ENCODE peak calls at places on chromosomes 4 and X, in seven cellular contexts. C is endodermal cell, H is WTC11, V is dorsolateral prefrontal cortex, W is breast epithelium, J is MCF 10A, F is astrocyte of the spinal cord. Y is an unnamed sample.

GRCh38 chrX:13087322-13088154 is 43.1 kb upstream of the FAM9C start:
- DNase-seq in C (no peak), H (no peak), V (no peak), W (no peak), J (peak; percentile 70), F (peak; percentile 66), Y (no peak)

GRCh38 chrX:3244203-3244743 is 102.2 kb downstream of the MXRA5 start:
- DNase-seq in C (no peak), H (no peak), V (no peak), W (no peak), J (no peak), F (peak; percentile 89), Y (no peak)

GRCh38 chrX:101071585-101071984 is 7.1 kb upstream of the TMEM35A start:
- DNase-seq in C (no peak), H (no peak), V (no peak), W (no peak), J (no peak), F (no peak), Y (no peak)

GRCh38 chrX:124033821-124034220 is 72.3 kb downstream of the STAG2 start:
- DNase-seq in C (no peak), H (no peak), V (no peak), W (no peak), J (peak; percentile 9), F (peak; percentile 48), Y (no peak)

GRCh38 chr4:52292245-52292644 is 241.1 kb downstream of the SPATA18 start:
- DNase-seq in C (no peak), H (no peak), V (no peak), W (no peak), J (no peak), F (no peak), Y (no peak)

GRCh38 chr4:8325284-8325973 is 55.9 kb downstream of the HTRA3 start:
- DNase-seq in C (peak; percentile 29), H (peak; percentile 4), V (no peak), W (no peak), J (no peak), F (no peak), Y (no peak)

GRCh38 chr4:61750810-61751209 is 550.7 kb downstream of the ADGRL3 start:
- DNase-seq in C (no peak), H (no peak), V (no peak), W (no peak), J (no peak), F (no peak), Y (no peak)

GRCh38 chr4:110527156-110527555 is 51.2 kb downstream of the ENPEP start:
- DNase-seq in C (no peak), H (no peak), V (no peak), W (no peak), J (no peak), F (no peak), Y (no peak)

GRCh38 chrX:39654952-39655351 is 442.8 kb downstream of the BCOR start:
- DNase-seq in C (no peak), H (no peak), V (no peak), W (no peak), J (no peak), F (no peak), Y (no peak)

GRCh38 chrX:50432760-50433377 is 37.8 kb downstream of the DGKK start:
- DNase-seq in C (peak; percentile 57), H (peak; percentile 9), V (no peak), W (no peak), J (no peak), F (no peak), Y (peak; percentile 67)

GRCh38 chr4:186067757-186068385 is 1.1 kb upstream of the TLR3 start:
- DNase-seq in C (peak; percentile 64), H (peak; percentile 30), V (peak; percentile 34), W (peak; percentile 37), J (peak; percentile 72), F (peak; percentile 37), Y (peak; percentile 68)

GRCh38 chr4:185735887-185736286 is 76.1 kb downstream of the SORBS2 start:
- DNase-seq in C (no peak), H (no peak), V (no peak), W (no peak), J (peak; percentile 40), F (no peak), Y (no peak)

GRCh38 chr4:15895517-15895916 is 43.0 kb downstream of the FGFBP1 start:
- DNase-seq in C (no peak), H (no peak), V (no peak), W (no peak), J (no peak), F (peak; percentile 52), Y (no peak)

GRCh38 chrX:43971966-43972961 is 926 bp downstream of the NDP start:
- DNase-seq in C (no peak), H (no peak), V (no peak), W (no peak), J (no peak), F (peak; percentile 26), Y (no peak)

GRCh38 chr4:166277406-166277805 is 404.4 kb downstream of the TLL1 start:
- DNase-seq in C (no peak), H (no peak), V (no peak), W (no peak), J (no peak), F (peak; percentile 32), Y (no peak)

GRCh38 chr4:149923736-149924135 is 108.1 kb upstream of the IQCM start:
- DNase-seq in C (no peak), H (no peak), V (no peak), W (no peak), J (no peak), F (no peak), Y (no peak)

GRCh38 chr4:173056708-173057107 is 111.9 kb upstream of the GALNT7 start:
- DNase-seq in C (no peak), H (no peak), V (no peak), W (no peak), J (no peak), F (no peak), Y (no peak)

GRCh38 chr4:90328558-90328957 is 201.4 kb downstream of the CCSER1 start:
- DNase-seq in C (no peak), H (no peak), V (no peak), W (no peak), J (peak; percentile 93), F (peak; percentile 27), Y (peak; percentile 42)

GRCh38 chrX:135629342-135629741 is 84.1 kb upstream of the CT45A1 start:
- DNase-seq in C (no peak), H (no peak), V (no peak), W (no peak), J (no peak), F (no peak), Y (no peak)

GRCh38 chr4:19729873-19730735 is 521.6 kb upstream of the SLIT2 start:
- DNase-seq in C (no peak), H (no peak), V (no peak), W (no peak), J (no peak), F (peak; percentile 54), Y (no peak)

GRCh38 chr4:157076578-157076947 is 613 bp downstream of the GLRB start:
- DNase-seq in C (peak; percentile 66), H (no peak), V (peak; percentile 7), W (no peak), J (peak; percentile 38), F (no peak), Y (peak; percentile 25)

GRCh38 chr4:36494016-36494415 is 212.6 kb downstream of the DTHD1 start:
- DNase-seq in C (no peak), H (no peak), V (no peak), W (no peak), J (no peak), F (no peak), Y (no peak)

GRCh38 chrX:7132335-7133035 is 15.0 kb upstream of the STS start:
- DNase-seq in C (peak; percentile 86), H (peak; percentile 52), V (peak; percentile 37), W (peak; percentile 51), J (peak; percentile 86), F (peak; percentile 79), Y (peak; percentile 42)
- TF ChIP-seq CTCF in C (peak; percentile 86), H (no peak), V (no peak), W (peak; percentile 25), J (peak; percentile 67), F (peak; percentile 65), Y (peak; percentile 42)

GRCh38 chr4:63302078-63302477 is 1107.2 kb downstream of the TECRL start:
- DNase-seq in C (no peak), H (no peak), V (no peak), W (no peak), J (no peak), F (no peak), Y (no peak)

DNA sequence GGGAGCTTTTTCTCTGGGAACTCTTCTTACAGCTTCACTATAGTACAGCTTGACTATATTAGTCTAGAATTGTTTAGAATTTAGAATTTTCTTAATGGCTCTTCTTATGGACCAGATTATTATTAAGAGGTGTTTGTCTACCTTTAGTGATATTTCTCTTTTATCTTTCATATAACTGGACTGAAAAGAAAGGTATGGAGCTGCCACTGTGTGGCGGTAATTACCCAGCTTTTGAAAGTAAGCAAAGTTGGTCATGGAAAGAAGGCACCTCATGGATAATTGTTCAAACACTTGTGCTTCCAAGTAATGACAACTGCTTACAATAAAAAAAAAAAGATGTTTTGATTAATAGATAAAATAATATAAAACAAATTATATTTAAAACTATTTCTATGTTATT is 1112.5 kb downstream of the TECRL start:
- DNase-seq in C (peak; percentile 45), H (peak; percentile 24), V (no peak), W (no peak), J (peak; percentile 38), F (no peak), Y (peak; percentile 27)
- TF ChIP-seq CTCF in C (peak; percentile 67), H (no peak), V (no peak), W (no peak), J (peak; percentile 31), F (no peak), Y (peak; percentile 60)

GRCh38 chr4:13956947-13957346 is 329.4 kb upstream of the BOD1L1 start:
- DNase-seq in C (no peak), H (no peak), V (no peak), W (no peak), J (no peak), F (no peak), Y (no peak)

GRCh38 chr4:13947921-13948320 is 320.4 kb upstream of the BOD1L1 start:
- DNase-seq in C (no peak), H (no peak), V (no peak), W (no peak), J (no peak), F (no peak), Y (no peak)

GRCh38 chr4:13955551-13955950 is 328.0 kb upstream of the BOD1L1 start:
- DNase-seq in C (no peak), H (no peak), V (no peak), W (no peak), J (no peak), F (no peak), Y (no peak)

GRCh38 chr4:13950491-13950890 is 323.0 kb upstream of the BOD1L1 start:
- DNase-seq in C (no peak), H (no peak), V (no peak), W (no peak), J (no peak), F (no peak), Y (no peak)

GRCh38 chr4:13953083-13953482 is 325.6 kb upstream of the BOD1L1 start:
- DNase-seq in C (peak; percentile 63), H (no peak), V (no peak), W (no peak), J (no peak), F (no peak), Y (peak; percentile 11)
- TF ChIP-seq CTCF in C (no peak), H (no peak), V (no peak), W (no peak), J (no peak), F (peak; percentile 14), Y (no peak)

DNA sequence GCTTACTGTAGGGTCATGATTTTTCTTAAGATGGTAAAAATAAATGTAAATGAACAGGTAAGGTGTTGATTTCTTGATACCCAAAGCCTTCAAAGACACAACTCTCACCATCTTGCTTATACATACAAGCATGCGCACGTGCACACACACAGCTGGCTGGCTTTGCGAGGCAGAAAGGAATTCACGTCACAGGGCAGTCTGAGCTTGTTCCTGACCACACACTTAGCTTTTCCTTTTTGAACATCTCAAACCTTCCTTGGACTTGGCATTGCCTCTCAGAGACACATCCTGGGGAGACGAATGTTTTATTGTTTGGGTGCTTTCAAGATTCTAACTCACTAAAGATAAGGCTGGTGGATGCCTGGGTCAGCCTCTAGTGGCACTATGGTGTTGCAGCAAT is 175.0 kb downstream of the NHS start:
- DNase-seq in C (no peak), H (no peak), V (no peak), W (no peak), J (no peak), F (peak; percentile 11), Y (no peak)
- TF ChIP-seq CTCF in C (peak; percentile 58), H (no peak), V (no peak), W (no peak), J (no peak), F (no peak), Y (no peak)